ENCODE peak calls at places on chromosomes 4 and X, in six cellular contexts. One of them, this sample, is unnamed.

GRCh38 chr4:139564502-139564901 is 8.5 kb upstream of the SETD7 start:
- DNase-seq in IMR-90: no peak
- DNase-seq in mammary epithelial cell: no peak
- DNase-seq in AG10803: no peak
- DNase-seq in WERI-Rb-1: no peak
- DNase-seq in astrocyte: no peak
- DNase-seq in this sample: peak; percentile 21

GRCh38 chr4:190020790-190021717 is 6.0 kb downstream of the FRG2 start:
- DNase-seq in IMR-90: peak; percentile 29
- DNase-seq in mammary epithelial cell: peak; percentile 58
- DNase-seq in AG10803: peak; percentile 34
- DNase-seq in WERI-Rb-1: peak; percentile 66
- DNase-seq in astrocyte: peak; percentile 7
- DNase-seq in this sample: peak; percentile 23

GRCh38 chr4:145186719-145187118 is 6.3 kb upstream of the OTUD4 start:
- DNase-seq in IMR-90: no peak
- DNase-seq in mammary epithelial cell: no peak
- DNase-seq in AG10803: no peak
- DNase-seq in WERI-Rb-1: no peak
- DNase-seq in astrocyte: no peak
- DNase-seq in this sample: no peak

GRCh38 chr4:2695661-2696060 is 60.5 kb downstream of the TNIP2 start:
- DNase-seq in IMR-90: no peak
- DNase-seq in mammary epithelial cell: no peak
- DNase-seq in AG10803: no peak
- DNase-seq in WERI-Rb-1: no peak
- DNase-seq in astrocyte: no peak
- DNase-seq in this sample: no peak

GRCh38 chr4:86595426-86595805 is 1.3 kb downstream of the PTPN13 start:
- DNase-seq in IMR-90: peak; percentile 30
- DNase-seq in mammary epithelial cell: peak; percentile 44
- DNase-seq in AG10803: no peak
- DNase-seq in WERI-Rb-1: peak; percentile 26
- DNase-seq in astrocyte: peak; percentile 32
- DNase-seq in this sample: no peak

GRCh38 chr4:153451931-153452660 is 14.1 kb upstream of the TMEM131L start:
- DNase-seq in IMR-90: no peak
- DNase-seq in mammary epithelial cell: no peak
- DNase-seq in AG10803: no peak
- DNase-seq in WERI-Rb-1: no peak
- DNase-seq in astrocyte: no peak
- DNase-seq in this sample: peak; percentile 79

GRCh38 chrX:72269671-72270251 is 7.3 kb downstream of the RPS4X start:
- DNase-seq in IMR-90: peak; percentile 83
- DNase-seq in mammary epithelial cell: peak; percentile 35
- DNase-seq in AG10803: peak; percentile 41
- DNase-seq in WERI-Rb-1: no peak
- DNase-seq in astrocyte: peak; percentile 65
- DNase-seq in this sample: peak; percentile 49

GRCh38 chrX:48521353-48522243 is at the start of gene EBP:
- DNase-seq in IMR-90: peak; percentile 77
- DNase-seq in mammary epithelial cell: peak; percentile 94
- DNase-seq in AG10803: peak; percentile 77
- DNase-seq in WERI-Rb-1: peak; percentile 93
- DNase-seq in astrocyte: peak; percentile 68
- DNase-seq in this sample: peak; percentile 88

GRCh38 chr4:176274441-176274840 is 5.4 kb upstream of the ASB5 start:
- DNase-seq in IMR-90: no peak
- DNase-seq in mammary epithelial cell: peak; percentile 90
- DNase-seq in AG10803: peak; percentile 73
- DNase-seq in WERI-Rb-1: no peak
- DNase-seq in astrocyte: peak; percentile 63
- DNase-seq in this sample: no peak

GRCh38 chr4:4776934-4777333 is 82.5 kb upstream of the MSX1 start:
- DNase-seq in IMR-90: no peak
- DNase-seq in mammary epithelial cell: no peak
- DNase-seq in AG10803: no peak
- DNase-seq in WERI-Rb-1: no peak
- DNase-seq in astrocyte: no peak
- DNase-seq in this sample: no peak

GRCh38 chr4:165077034-165077578 is 23.4 kb downstream of the TRIM75 start:
- DNase-seq in IMR-90: no peak
- DNase-seq in mammary epithelial cell: no peak
- DNase-seq in AG10803: no peak
- DNase-seq in WERI-Rb-1: no peak
- DNase-seq in astrocyte: no peak
- DNase-seq in this sample: no peak

GRCh38 chr4:145909331-145909730 is 29.3 kb downstream of the ZNF827 start:
- DNase-seq in IMR-90: no peak
- DNase-seq in mammary epithelial cell: peak; percentile 39
- DNase-seq in AG10803: no peak
- DNase-seq in WERI-Rb-1: no peak
- DNase-seq in astrocyte: no peak
- DNase-seq in this sample: no peak

GRCh38 chrX:46573896-46574336 is 351 bp downstream of the CHST7 start:
- DNase-seq in IMR-90: peak; percentile 48
- DNase-seq in mammary epithelial cell: peak; percentile 64
- DNase-seq in AG10803: peak; percentile 44
- DNase-seq in WERI-Rb-1: peak; percentile 48
- DNase-seq in astrocyte: peak; percentile 49
- DNase-seq in this sample: peak; percentile 65

GRCh38 chrX:30217465-30217864 is 2.1 kb downstream of the MAGEB2 start:
- DNase-seq in IMR-90: no peak
- DNase-seq in mammary epithelial cell: no peak
- DNase-seq in AG10803: no peak
- DNase-seq in WERI-Rb-1: no peak
- DNase-seq in astrocyte: no peak
- DNase-seq in this sample: no peak

GRCh38 chr4:150126880-150127236 is 48.6 kb downstream of the DCLK2 start:
- DNase-seq in IMR-90: peak; percentile 75
- DNase-seq in mammary epithelial cell: peak; percentile 71
- DNase-seq in AG10803: peak; percentile 74
- DNase-seq in WERI-Rb-1: no peak
- DNase-seq in astrocyte: peak; percentile 84
- DNase-seq in this sample: peak; percentile 63

GRCh38 chr4:139817657-139818452 is 152.2 kb downstream of the MGST2 start:
- DNase-seq in IMR-90: no peak
- DNase-seq in mammary epithelial cell: peak; percentile 2
- DNase-seq in AG10803: no peak
- DNase-seq in WERI-Rb-1: no peak
- DNase-seq in astrocyte: no peak
- DNase-seq in this sample: no peak

GRCh38 chrX:43654431-43655150 is 1.5 kb upstream of the MAOA start:
- DNase-seq in IMR-90: peak; percentile 77
- DNase-seq in mammary epithelial cell: peak; percentile 87
- DNase-seq in AG10803: peak; percentile 84
- DNase-seq in WERI-Rb-1: peak; percentile 88
- DNase-seq in astrocyte: peak; percentile 77
- DNase-seq in this sample: peak; percentile 96

GRCh38 chrX:63434665-63435064 is 83.5 kb upstream of the SPIN4 start:
- DNase-seq in IMR-90: peak; percentile 22
- DNase-seq in mammary epithelial cell: peak; percentile 67
- DNase-seq in AG10803: peak; percentile 1
- DNase-seq in WERI-Rb-1: no peak
- DNase-seq in astrocyte: peak; percentile 44
- DNase-seq in this sample: no peak

GRCh38 chr4:185305979-185306442 is 89.7 kb downstream of the LRP2BP start:
- DNase-seq in IMR-90: peak; percentile 97
- DNase-seq in mammary epithelial cell: peak; percentile 99
- DNase-seq in AG10803: peak; percentile 95
- DNase-seq in WERI-Rb-1: no peak
- DNase-seq in astrocyte: peak; percentile 99
- DNase-seq in this sample: peak; percentile 79

GRCh38 chr4:57074753-57075152 is 35.4 kb downstream of the IGFBP7 start:
- DNase-seq in IMR-90: peak; percentile 88
- DNase-seq in mammary epithelial cell: peak; percentile 95
- DNase-seq in AG10803: peak; percentile 81
- DNase-seq in WERI-Rb-1: no peak
- DNase-seq in astrocyte: peak; percentile 86
- DNase-seq in this sample: peak; percentile 79

GRCh38 chr4:57064120-57064519 is 46.1 kb downstream of the IGFBP7 start:
- DNase-seq in IMR-90: no peak
- DNase-seq in mammary epithelial cell: no peak
- DNase-seq in AG10803: no peak
- DNase-seq in WERI-Rb-1: no peak
- DNase-seq in astrocyte: no peak
- DNase-seq in this sample: no peak

GRCh38 chr4:89161841-89162240 is 50.5 kb downstream of the TIGD2 start:
- DNase-seq in IMR-90: peak; percentile 6
- DNase-seq in mammary epithelial cell: no peak
- DNase-seq in AG10803: peak; percentile 11
- DNase-seq in WERI-Rb-1: no peak
- DNase-seq in astrocyte: no peak
- DNase-seq in this sample: no peak

GRCh38 chrX:10015711-10016515 is 48.8 kb downstream of the CLDN34 start:
- DNase-seq in IMR-90: peak; percentile 35
- DNase-seq in mammary epithelial cell: no peak
- DNase-seq in AG10803: peak; percentile 51
- DNase-seq in WERI-Rb-1: peak; percentile 39
- DNase-seq in astrocyte: no peak
- DNase-seq in this sample: no peak

GRCh38 chr4:112411781-112412281 is 104.1 kb downstream of the NEUROG2 start:
- DNase-seq in IMR-90: no peak
- DNase-seq in mammary epithelial cell: no peak
- DNase-seq in AG10803: no peak
- DNase-seq in WERI-Rb-1: no peak
- DNase-seq in astrocyte: no peak
- DNase-seq in this sample: no peak

GRCh38 chrX:38803286-38803608 is 2.0 kb downstream of the MID1IP1 start:
- DNase-seq in IMR-90: no peak
- DNase-seq in mammary epithelial cell: no peak
- DNase-seq in AG10803: no peak
- DNase-seq in WERI-Rb-1: no peak
- DNase-seq in astrocyte: no peak
- DNase-seq in this sample: no peak

GRCh38 chrX:38796926-38797325 is 4.3 kb upstream of the MID1IP1 start:
- DNase-seq in IMR-90: peak; percentile 70
- DNase-seq in mammary epithelial cell: peak; percentile 35
- DNase-seq in AG10803: no peak
- DNase-seq in WERI-Rb-1: no peak
- DNase-seq in astrocyte: peak; percentile 63
- DNase-seq in this sample: peak; percentile 57

GRCh38 chrX:38798956-38799355 is 2.3 kb upstream of the MID1IP1 start:
- DNase-seq in IMR-90: peak; percentile 72
- DNase-seq in mammary epithelial cell: peak; percentile 70
- DNase-seq in AG10803: peak; percentile 64
- DNase-seq in WERI-Rb-1: no peak
- DNase-seq in astrocyte: peak; percentile 85
- DNase-seq in this sample: peak; percentile 59

GRCh38 chrX:38800981-38801845 is at the start of gene MID1IP1:
- DNase-seq in IMR-90: peak; percentile 89
- DNase-seq in mammary epithelial cell: peak; percentile 90
- DNase-seq in AG10803: peak; percentile 88
- DNase-seq in WERI-Rb-1: peak; percentile 89
- DNase-seq in astrocyte: peak; percentile 80
- DNase-seq in this sample: peak; percentile 93

DNA sequence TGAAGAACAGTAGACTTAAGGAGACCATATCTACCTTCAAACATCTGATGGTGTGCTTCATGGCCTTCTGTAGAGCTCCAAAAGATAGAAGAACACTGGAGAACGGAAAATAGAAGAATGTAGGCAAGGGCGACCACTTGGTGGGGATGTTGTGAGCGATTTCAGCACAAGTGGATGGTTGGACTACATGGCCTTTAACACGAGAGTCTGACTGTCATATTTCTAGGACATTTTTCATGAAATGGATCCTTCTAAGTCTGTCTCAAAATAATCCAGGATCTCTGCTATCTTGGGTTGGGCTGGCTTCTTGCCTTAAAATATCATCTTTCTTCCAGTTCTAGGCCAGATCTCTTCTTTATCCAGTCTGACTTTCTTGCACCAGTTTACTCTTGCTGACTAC is 1.3 kb upstream of the MID1IP1 start:
- DNase-seq in IMR-90: no peak
- DNase-seq in mammary epithelial cell: no peak
- DNase-seq in AG10803: no peak
- DNase-seq in WERI-Rb-1: peak; percentile 11
- DNase-seq in astrocyte: no peak
- DNase-seq in this sample: peak; percentile 13
- TF ChIP-seq CTCF in IMR-90: no peak
- TF ChIP-seq CTCF in mammary epithelial cell: no peak
- TF ChIP-seq CTCF in AG10803: no peak
- TF ChIP-seq CTCF in WERI-Rb-1: peak; percentile 2
- TF ChIP-seq CTCF in astrocyte: no peak
- TF ChIP-seq CTCF in this sample: peak; percentile 5

GRCh38 chr4:1137063-1137771 is 23.9 kb upstream of the RNF212 start:
- DNase-seq in IMR-90: no peak
- DNase-seq in mammary epithelial cell: no peak
- DNase-seq in AG10803: no peak
- DNase-seq in WERI-Rb-1: no peak
- DNase-seq in astrocyte: no peak
- DNase-seq in this sample: peak; percentile 24
- H3K4me3 ChIP-seq in IMR-90: no peak overlapping the region
- H3K4me3 ChIP-seq in mammary epithelial cell: no peak overlapping the region
- H3K4me3 ChIP-seq in AG10803: no peak overlapping the region
- H3K4me3 ChIP-seq in WERI-Rb-1: no peak overlapping the region
- H3K4me3 ChIP-seq in astrocyte: no peak overlapping the region
- H3K4me3 ChIP-seq in this sample: no peak overlapping the region

DNA sequence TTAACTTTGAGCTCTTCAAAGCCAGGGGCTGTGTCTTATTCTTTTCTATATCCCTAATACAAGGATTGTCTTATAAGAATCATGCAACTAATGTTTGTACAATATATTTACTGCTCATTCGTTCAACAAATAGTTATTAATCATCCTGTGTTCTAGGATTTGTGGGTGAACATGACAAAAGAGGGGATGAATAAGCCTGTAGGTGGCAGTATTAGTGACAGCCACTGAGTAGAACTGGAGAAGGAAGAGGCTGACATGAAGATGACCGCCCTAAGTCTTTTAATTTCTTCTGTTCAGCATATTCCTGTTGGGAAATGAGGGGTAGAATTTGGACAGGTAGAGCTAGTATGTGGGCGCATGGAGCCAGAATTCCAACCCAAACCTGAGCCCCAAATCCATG is 11.9 kb upstream of the LINC00632 start:
- DNase-seq in IMR-90: no peak
- DNase-seq in mammary epithelial cell: no peak
- DNase-seq in AG10803: no peak
- DNase-seq in WERI-Rb-1: no peak
- DNase-seq in astrocyte: no peak
- DNase-seq in this sample: no peak
- TF ChIP-seq CTCF in IMR-90: no peak
- TF ChIP-seq CTCF in mammary epithelial cell: no peak
- TF ChIP-seq CTCF in AG10803: peak; percentile 7
- TF ChIP-seq CTCF in WERI-Rb-1: peak; percentile 12
- TF ChIP-seq CTCF in astrocyte: peak; percentile 20
- TF ChIP-seq CTCF in this sample: no peak

GRCh38 chrX:152445926-152446325 is 5.2 kb downstream of the GABRA3 start:
- DNase-seq in IMR-90: no peak
- DNase-seq in mammary epithelial cell: no peak
- DNase-seq in AG10803: no peak
- DNase-seq in WERI-Rb-1: no peak
- DNase-seq in astrocyte: peak; percentile 63
- DNase-seq in this sample: no peak

GRCh38 chrX:152450076-152450475 is 1.0 kb downstream of the GABRA3 start:
- DNase-seq in IMR-90: no peak
- DNase-seq in mammary epithelial cell: no peak
- DNase-seq in AG10803: no peak
- DNase-seq in WERI-Rb-1: no peak
- DNase-seq in astrocyte: no peak
- DNase-seq in this sample: no peak

DNA sequence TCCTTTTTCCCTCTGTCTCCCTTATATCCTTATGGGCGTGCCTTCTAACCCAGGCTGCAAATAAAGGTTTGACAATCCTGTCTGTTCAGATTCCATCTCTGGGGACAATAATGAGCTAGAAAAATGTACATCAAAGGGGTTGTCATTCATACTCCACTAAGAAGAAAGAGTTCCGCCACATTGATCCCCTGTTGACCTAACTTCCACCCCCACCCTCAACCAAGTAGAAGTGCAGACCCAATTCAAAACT is 541 bp upstream of the GABRA3 start:
- DNase-seq in IMR-90: no peak
- DNase-seq in mammary epithelial cell: no peak
- DNase-seq in AG10803: no peak
- DNase-seq in WERI-Rb-1: no peak
- DNase-seq in astrocyte: no peak
- DNase-seq in this sample: no peak
- H3K4me3 ChIP-seq in IMR-90: no peak overlapping the region
- H3K4me3 ChIP-seq in mammary epithelial cell: no peak overlapping the region
- H3K4me3 ChIP-seq in AG10803: no peak overlapping the region
- H3K4me3 ChIP-seq in WERI-Rb-1: no peak overlapping the region
- H3K4me3 ChIP-seq in astrocyte: peak overlapping the region; percentile 60
- H3K4me3 ChIP-seq in this sample: no peak overlapping the region

This sample was measured in choroid plexus epithelial cell.